ENCODE peak calls at places on chromosomes 4 and X, in six cellular contexts. J is cardiac fibroblast, V is fibroblast of pulmonary artery, C is ovary, L is right lobe of liver, Y is OCI-LY7. O is an unnamed sample.

GRCh38 chr4:140800686-140801085 is 44.5 kb upstream of the TBC1D9 start:
- DNase-seq in J (no peak), V (no peak), C (no peak), L (no peak), Y (peak), O (no peak)

GRCh38 chr4:23972202-23972601 is 82.4 kb upstream of the PPARGC1A start:
- DNase-seq in J (no peak), V (no peak), C (no peak), L (no peak), Y (peak), O (no peak)

GRCh38 chr4:81049861-81050423 is 19.4 kb downstream of the BMP3 start:
- DNase-seq in J (no peak), V (no peak), C (no peak), L (no peak), Y (peak), O (no peak)

GRCh38 chr4:187744911-187745310 is 250.7 kb upstream of the ZFP42 start:
- DNase-seq in J (no peak), V (no peak), C (no peak), L (no peak), Y (no peak), O (no peak)

GRCh38 chrX:150934453-150934852 is 36.0 kb upstream of the CD99L2 start:
- DNase-seq in J (peak), V (peak), C (no peak), L (no peak), Y (no peak), O (peak)

GRCh38 chrX:101393530-101394305 is 2.9 kb downstream of the RPL36A start:
- DNase-seq in J (no peak), V (no peak), C (no peak), L (no peak), Y (no peak), O (no peak)

GRCh38 chr4:140186651-140187315 is 32.8 kb upstream of the MAML3 start:
- DNase-seq in J (peak), V (peak), C (peak), L (no peak), Y (no peak), O (peak)

GRCh38 chr4:48664938-48665337 is 115.1 kb downstream of the FRYL start:
- DNase-seq in J (no peak), V (no peak), C (no peak), L (no peak), Y (no peak), O (no peak)

GRCh38 chr4:16496501-16496900 is 270.2 kb upstream of the TAPT1 start:
- DNase-seq in J (peak), V (peak), C (no peak), L (no peak), Y (no peak), O (peak)

GRCh38 chrX:109186939-109187338 is 294.9 kb downstream of the GUCY2F start:
- DNase-seq in J (no peak), V (no peak), C (no peak), L (no peak), Y (no peak), O (no peak)

GRCh38 chr4:142044271-142044670 is 407.9 kb downstream of the IL15 start:
- DNase-seq in J (peak), V (peak), C (no peak), L (no peak), Y (no peak), O (peak)

GRCh38 chrX:49001521-49002090 is 458 bp downstream of the GRIPAP1 start:
- DNase-seq in J (peak), V (peak), C (peak), L (no peak), Y (peak), O (peak)

GRCh38 chr4:92305878-92306520 is 2.2 kb downstream of the GRID2 start:
- DNase-seq in J (no peak), V (no peak), C (no peak), L (no peak), Y (no peak), O (no peak)

GRCh38 chr4:143336828-143337599 is at the start of gene GAB1:
- DNase-seq in J (peak), V (peak), C (peak), L (peak), Y (peak), O (peak)

GRCh38 chrX:106177106-106177981 is 9.2 kb downstream of the PWWP3B start:
- DNase-seq in J (peak), V (peak), C (peak), L (no peak), Y (no peak), O (peak)

GRCh38 chrX:147923605-147924004 is 11.9 kb downstream of the FMR1 start:
- DNase-seq in J (no peak), V (no peak), C (no peak), L (no peak), Y (no peak), O (no peak)

GRCh38 chr4:56909083-56909981 is 1.6 kb downstream of the REST start:
- DNase-seq in J (peak), V (peak), C (no peak), L (peak), Y (peak), O (peak)

GRCh38 chr4:168877779-168878491 is 132.1 kb downstream of the CBR4 start:
- DNase-seq in J (peak), V (no peak), C (no peak), L (peak), Y (no peak), O (no peak)

GRCh38 chrX:153190384-153190783 is 11.3 kb downstream of the MAGEA1 start:
- DNase-seq in J (no peak), V (no peak), C (no peak), L (no peak), Y (no peak), O (peak)

GRCh38 chr4:115054836-115055235 is 58.6 kb downstream of the NDST4 start:
- DNase-seq in J (no peak), V (no peak), C (no peak), L (no peak), Y (no peak), O (no peak)

GRCh38 chr4:67684839-67685531 is 16.0 kb downstream of the UBA6 start:
- DNase-seq in J (peak), V (no peak), C (no peak), L (no peak), Y (no peak), O (no peak)

GRCh38 chr4:110487873-110488272 is 11.9 kb downstream of the ENPEP start:
- DNase-seq in J (peak), V (peak), C (no peak), L (no peak), Y (no peak), O (peak)

GRCh38 chr4:151205722-151206121 is 71.2 kb upstream of the PRSS48 start:
- DNase-seq in J (no peak), V (no peak), C (no peak), L (no peak), Y (no peak), O (no peak)

GRCh38 chr4:5973033-5973432 is 45.2 kb downstream of the C4orf50 start:
- DNase-seq in J (no peak), V (no peak), C (no peak), L (no peak), Y (no peak), O (no peak)

GRCh38 chr4:15754323-15754722 is 23.8 kb upstream of the CD38 start:
- DNase-seq in J (peak), V (peak), C (no peak), L (no peak), Y (peak), O (peak)

GRCh38 chrX:68487924-68488323 is 10.9 kb upstream of the YIPF6 start:
- DNase-seq in J (no peak), V (no peak), C (no peak), L (no peak), Y (no peak), O (no peak)

GRCh38 chr4:82352825-82353370 is 20.9 kb downstream of the HNRNPD start:
- DNase-seq in J (peak), V (no peak), C (no peak), L (no peak), Y (no peak), O (peak)

GRCh38 chr4:90545380-90545779 is 418.2 kb downstream of the CCSER1 start:
- DNase-seq in J (no peak), V (no peak), C (no peak), L (no peak), Y (no peak), O (no peak)

GRCh38 chr4:7210818-7211217 is 18.5 kb downstream of the SORCS2 start:
- DNase-seq in J (peak), V (peak), C (no peak), L (no peak), Y (no peak), O (peak)

GRCh38 chr4:142801966-142802365 is 44.1 kb downstream of the INPP4B start:
- DNase-seq in J (no peak), V (no peak), C (no peak), L (no peak), Y (no peak), O (no peak)

GRCh38 chrX:46573896-46574336 is 351 bp downstream of the CHST7 start:
- DNase-seq in J (peak), V (peak), C (peak), L (peak), Y (peak), O (peak)

GRCh38 chrX:133323450-133323849 is 91.8 kb downstream of the GPC4 start:
- DNase-seq in J (no peak), V (no peak), C (no peak), L (no peak), Y (no peak), O (no peak)

GRCh38 chr4:100306018-100306417 is 115.8 kb upstream of the DDIT4L start:
- DNase-seq in J (peak), V (peak), C (no peak), L (no peak), Y (no peak), O (peak)

GRCh38 chr4:176034498-176034897 is 31.1 kb upstream of the WDR17 start:
- DNase-seq in J (peak), V (peak), C (no peak), L (no peak), Y (peak), O (peak)

GRCh38 chr4:137981277-137981676 is 260.9 kb downstream of the SLC7A11 start:
- DNase-seq in J (peak), V (peak), C (no peak), L (no peak), Y (no peak), O (peak)

GRCh38 chr4:87055340-87055739 is 120.5 kb downstream of the AFF1 start:
- DNase-seq in J (peak), V (no peak), C (no peak), L (no peak), Y (no peak), O (no peak)

GRCh38 chr4:87053802-87054767 is 119.3 kb downstream of the AFF1 start:
- DNase-seq in J (no peak), V (no peak), C (no peak), L (no peak), Y (peak), O (no peak)

GRCh38 chr4:87056884-87057283 is 122.1 kb downstream of the AFF1 start:
- DNase-seq in J (no peak), V (no peak), C (no peak), L (no peak), Y (no peak), O (no peak)

GRCh38 chr4:87053064-87053693 is 118.4 kb downstream of the AFF1 start:
- DNase-seq in J (no peak), V (no peak), C (no peak), L (no peak), Y (no peak), O (no peak)

DNA sequence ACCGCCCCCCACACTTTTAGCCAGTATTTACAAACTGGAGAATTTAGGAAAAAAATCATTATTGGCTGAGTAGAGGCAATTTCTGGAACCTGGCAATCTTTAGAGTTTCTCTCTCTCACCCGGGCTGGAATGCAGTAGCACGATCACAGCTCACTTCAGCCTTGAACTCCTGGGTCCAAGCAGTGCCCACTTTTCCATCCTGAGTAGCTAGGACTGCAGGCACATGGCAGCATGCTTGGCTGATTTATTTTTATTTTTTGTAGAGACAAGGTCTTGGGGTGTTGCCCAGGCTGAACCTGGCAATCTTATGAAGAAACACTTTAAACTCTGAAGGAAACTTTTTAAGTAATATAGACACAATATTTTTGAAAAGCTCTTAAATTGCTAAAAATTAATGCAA is 120.1 kb downstream of the AFF1 start:
- DNase-seq in J (no peak), V (no peak), C (no peak), L (no peak), Y (no peak), O (no peak)
- H3K4me3 ChIP-seq in J (no peak), V (no peak), C (no peak), L (no peak), Y (no peak), O (no peak)

DNA sequence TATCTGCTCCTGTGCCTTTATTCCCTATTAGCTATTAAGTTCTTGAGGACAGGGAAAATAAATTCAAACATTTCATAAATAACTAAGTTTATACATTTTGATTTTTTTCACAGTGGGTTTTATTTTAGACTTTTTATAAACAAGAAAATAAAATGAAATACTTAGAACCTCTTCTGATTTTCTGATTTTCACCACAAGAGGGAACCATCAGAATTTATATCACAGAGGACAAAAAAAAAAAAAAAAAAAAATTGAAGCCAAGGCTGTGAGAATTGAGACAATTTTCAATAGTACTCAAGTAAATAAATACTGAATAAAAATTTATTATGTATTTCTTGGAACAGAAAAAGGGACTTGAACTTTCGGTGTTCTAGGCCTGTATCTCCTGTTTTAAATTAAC is 288.1 kb downstream of the SH3BGRL start:
- DNase-seq in J (peak), V (no peak), C (no peak), L (no peak), Y (peak), O (peak)
- TF ChIP-seq CTCF in J (no peak), V (no peak), C (no peak), L (peak), Y (peak), O (no peak)

GRCh38 chr4:32002037-32002747 is 1282.0 kb downstream of the PCDH7 start:
- DNase-seq in J (no peak), V (no peak), C (no peak), L (no peak), Y (no peak), O (no peak)

GRCh38 chr4:32003548-32003947 is 1283.4 kb downstream of the PCDH7 start:
- DNase-seq in J (no peak), V (no peak), C (no peak), L (no peak), Y (no peak), O (no peak)

GRCh38 chr4:32000846-32001488 is 1280.8 kb downstream of the PCDH7 start:
- DNase-seq in J (no peak), V (no peak), C (no peak), L (no peak), Y (no peak), O (no peak)

GRCh38 chr4:31995943-31996901 is 1276.1 kb downstream of the PCDH7 start:
- DNase-seq in J (no peak), V (no peak), C (no peak), L (no peak), Y (no peak), O (no peak)

DNA sequence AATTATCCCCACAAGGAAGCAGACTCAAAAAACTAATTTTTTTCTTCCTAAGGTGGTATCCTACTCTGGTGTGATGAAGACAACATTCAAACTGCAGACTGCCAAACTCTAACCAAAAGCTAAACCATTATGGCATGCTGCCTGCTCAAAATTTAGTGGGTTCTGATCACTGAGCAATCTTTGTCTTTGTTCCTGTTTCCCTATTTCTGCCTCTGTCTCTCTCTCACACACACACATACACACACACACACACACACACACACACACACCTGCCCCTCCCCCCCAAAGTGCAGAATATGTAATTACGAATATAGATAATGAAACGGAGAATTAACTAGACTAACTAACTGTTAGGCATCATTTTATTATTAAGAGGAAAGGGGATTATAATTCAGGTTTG is 1278.6 kb downstream of the PCDH7 start:
- DNase-seq in J (no peak), V (no peak), C (no peak), L (no peak), Y (no peak), O (no peak)
- H3K4me3 ChIP-seq in J (no peak), V (no peak), C (no peak), L (no peak), Y (no peak), O (no peak)

GRCh38 chr4:183838987-183839712 is 66.0 kb upstream of the STOX2 start:
- DNase-seq in J (peak), V (peak), C (no peak), L (no peak), Y (peak), O (peak)
- TF ChIP-seq CTCF in J (no peak), V (no peak), C (no peak), L (peak), Y (peak), O (no peak)

DNA sequence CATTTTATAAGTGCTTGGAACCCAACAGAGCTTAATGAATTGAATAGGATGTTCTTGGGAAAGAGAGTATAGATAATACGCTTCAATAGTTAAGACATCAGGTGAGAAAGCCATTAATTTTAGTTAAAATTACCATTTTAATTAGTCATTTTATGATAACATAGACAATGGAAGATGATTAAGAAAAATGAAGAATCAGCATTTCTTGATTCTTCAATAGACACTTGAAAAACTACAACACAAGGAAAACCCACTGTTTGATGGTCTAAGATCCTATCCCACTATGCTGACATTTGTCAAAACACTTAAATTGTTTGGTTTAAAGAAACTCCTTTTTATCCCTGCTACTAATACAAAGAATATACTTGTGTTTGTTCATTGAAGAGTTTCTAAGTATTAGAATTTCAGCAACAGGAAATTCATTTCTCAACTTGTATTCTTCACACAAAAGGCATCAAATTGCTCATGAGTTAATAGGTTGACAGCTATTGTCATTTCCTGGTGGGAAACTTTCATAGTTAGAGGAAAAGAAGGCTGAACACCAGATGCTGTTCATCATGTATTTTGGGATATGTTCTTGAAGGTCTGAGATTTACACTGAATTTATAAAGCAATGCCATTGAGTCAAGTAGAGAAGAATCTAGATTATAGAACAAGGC is 9.6 kb upstream of the CXCL2 start:
- DNase-seq in J (no peak), V (no peak), C (no peak), L (no peak), Y (no peak), O (no peak)
- H3K4me3 ChIP-seq in J (no peak), V (no peak), C (no peak), L (no peak), Y (no peak), O (no peak)

DNA sequence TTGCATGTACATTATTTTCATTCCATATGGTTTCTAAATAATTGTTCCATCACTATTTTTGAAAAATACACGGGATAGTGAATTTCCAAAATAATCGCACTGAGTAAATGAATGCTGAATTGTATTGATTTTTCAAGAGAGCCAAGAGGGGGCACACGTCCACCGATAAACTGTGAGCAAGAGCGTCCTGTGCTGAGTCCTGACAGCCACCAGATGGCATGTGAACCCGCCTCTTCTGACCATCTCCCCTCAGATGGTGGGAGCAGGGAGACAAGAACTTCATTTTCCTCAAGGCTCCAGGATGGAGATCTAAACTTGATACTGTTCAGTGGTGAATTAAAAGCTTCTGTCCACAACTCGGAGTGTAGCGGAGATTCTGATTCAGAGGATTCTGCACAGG is 30.6 kb upstream of the IL9R start:
- DNase-seq in J (peak), V (peak), C (no peak), L (no peak), Y (peak), O (peak)
- TF ChIP-seq CTCF in J (peak), V (peak), C (no peak), L (peak), Y (peak), O (peak)

GRCh38 chr4:2390780-2391490 is 27.5 kb downstream of the ZFYVE28 start:
- DNase-seq in J (no peak), V (no peak), C (no peak), L (no peak), Y (peak), O (no peak)

GRCh38 chr4:2395584-2395983 is 22.9 kb downstream of the ZFYVE28 start:
- DNase-seq in J (no peak), V (no peak), C (no peak), L (no peak), Y (no peak), O (no peak)

GRCh38 chr4:2394544-2394943 is 23.9 kb downstream of the ZFYVE28 start:
- DNase-seq in J (no peak), V (no peak), C (no peak), L (no peak), Y (no peak), O (no peak)

GRCh38 chr4:2395038-2395437 is 23.4 kb downstream of the ZFYVE28 start:
- DNase-seq in J (peak), V (peak), C (no peak), L (no peak), Y (no peak), O (no peak)

GRCh38 chr4:2393353-2394270 is 24.8 kb downstream of the ZFYVE28 start:
- DNase-seq in J (no peak), V (peak), C (no peak), L (no peak), Y (peak), O (peak)
- H3K4me3 ChIP-seq in J (no peak), V (no peak), C (no peak), L (no peak), Y (peak), O (peak)

GRCh38 chrX:131854586-131854985 is 168.5 kb upstream of the STK26 start:
- DNase-seq in J (peak), V (peak), C (no peak), L (no peak), Y (no peak), O (peak)
- TF ChIP-seq CTCF in J (no peak), V (no peak), C (no peak), L (peak), Y (peak), O (peak)